ENCODE peak calls at places on chromosomes 12 and 14, in four cellular contexts. N is A549, E is K562, T is HepG2. O is an unnamed sample.

GRCh38 chr14:53295985-53296582 is 143.0 kb upstream of the DDHD1 start:
- DNase-seq in N (peak; percentile 9), T (peak; percentile 17), E (peak; percentile 48), O (no peak)

GRCh38 chr14:77026166-77026929 is 2.2 kb downstream of the IRF2BPL start:
- DNase-seq in E (no peak), N (no peak), T (no peak), O (no peak)

GRCh38 chr14:53472306-53472705 is 319.2 kb upstream of the DDHD1 start:
- DNase-seq in E (no peak), T (no peak), N (no peak), O (no peak)

GRCh38 chr12:26636710-26637328 is 196.2 kb downstream of the ITPR2 start:
- DNase-seq in E (no peak), N (peak; percentile 31), T (peak; percentile 78), O (no peak)

GRCh38 chr12:110912263-110912662 is 8.1 kb downstream of the MYL2 start:
- DNase-seq in N (no peak), E (no peak), T (no peak), O (no peak)

GRCh38 chr14:51774209-51774608 is 86.2 kb upstream of the GNG2 start:
- DNase-seq in N (no peak), T (no peak), E (no peak), O (no peak)

GRCh38 chr12:115584156-115584555 is 693.3 kb downstream of the MED13L start:
- DNase-seq in T (no peak), E (no peak), N (no peak), O (no peak)

GRCh38 chr14:101874001-101874400 is 90.4 kb upstream of the DYNC1H1 start:
- DNase-seq in E (no peak), N (no peak), T (no peak), O (no peak)

GRCh38 chr14:69543341-69544249 is 31.1 kb downstream of the CCDC177 start:
- DNase-seq in E (peak; percentile 17), N (peak; percentile 39), T (no peak), O (no peak)

GRCh38 chr14:96053600-96054381 is 14.6 kb downstream of the C14orf132 start:
- DNase-seq in T (no peak), N (no peak), E (no peak), O (no peak)

GRCh38 chr12:11497995-11498394 is 102.6 kb upstream of the PRB2 start:
- DNase-seq in N (no peak), E (no peak), T (no peak), O (no peak)

GRCh38 chr12:124302807-124303578 is 8.1 kb downstream of the RFLNA start:
- DNase-seq in T (no peak), E (no peak), N (no peak), O (no peak)

GRCh38 chr12:53985900-53986685 is 1.1 kb downstream of the HOXC10 start:
- DNase-seq in T (no peak), E (no peak), N (no peak), O (no peak)

GRCh38 chr12:32273712-32274111 is 125.6 kb upstream of the FGD4 start:
- DNase-seq in E (peak; percentile 77), T (no peak), N (no peak), O (peak; percentile 49)

GRCh38 chr14:29616922-29617321 is 310.7 kb downstream of the PRKD1 start:
- DNase-seq in N (no peak), T (no peak), E (no peak), O (no peak)

GRCh38 chr14:30584058-30584630 is 25.2 kb downstream of the G2E3 start:
- DNase-seq in T (no peak), N (no peak), E (no peak), O (no peak)

GRCh38 chr12:124347805-124348658 is 53.1 kb downstream of the RFLNA start:
- DNase-seq in E (peak; percentile 12), T (peak; percentile 27), N (no peak), O (peak; percentile 29)

GRCh38 chr14:69696633-69697557 is 70.0 kb upstream of the SRSF5 start:
- DNase-seq in E (peak; percentile 92), N (no peak), T (no peak), O (no peak)

GRCh38 chr12:40693503-40693863 is 1.2 kb downstream of the CNTN1 start:
- DNase-seq in T (no peak), N (peak; percentile 77), E (no peak), O (peak; percentile 69)

GRCh38 chr12:20852649-20853048 is 42.1 kb downstream of the SLCO1B3 start:
- DNase-seq in N (no peak), E (no peak), T (no peak), O (no peak)

GRCh38 chr12:26122681-26123481 is 2.0 kb downstream of the BHLHE41 start:
- DNase-seq in T (no peak), E (peak; percentile 34), N (peak; percentile 33), O (peak; percentile 57)

GRCh38 chr12:6508087-6508486 is 14.2 kb downstream of the NCAPD2 start:
- DNase-seq in T (no peak), N (no peak), E (no peak), O (no peak)

GRCh38 chr12:8906781-8907180 is 7.5 kb upstream of the PHC1 start:
- DNase-seq in N (no peak), T (no peak), E (no peak), O (no peak)

GRCh38 chr12:51128905-51129304 is 44.0 kb downstream of the TFCP2 start:
- DNase-seq in N (no peak), E (no peak), T (no peak), O (no peak)

GRCh38 chr12:67391034-67391433 is 121.9 kb downstream of the CAND1 start:
- DNase-seq in T (no peak), N (no peak), E (no peak), O (no peak)

GRCh38 chr12:106248177-106248848 is 493 bp upstream of the CKAP4 start:
- DNase-seq in E (no peak), N (peak; percentile 67), T (peak; percentile 19), O (peak; percentile 53)

GRCh38 chr14:58864751-58865519 is 227.2 kb downstream of the DACT1 start:
- DNase-seq in T (no peak), N (no peak), E (no peak), O (no peak)

GRCh38 chr12:57235012-57235727 is 5.7 kb downstream of the SHMT2 start:
- DNase-seq in N (no peak), E (peak; percentile 81), T (peak; percentile 63), O (peak; percentile 56)

GRCh38 chr14:95649230-95649629 is 37.0 kb upstream of the TCL1B start:
- DNase-seq in E (no peak), T (peak; percentile 67), N (no peak), O (no peak)

GRCh38 chr12:12147111-12147510 is 76.4 kb downstream of the BCL2L14 start:
- DNase-seq in N (no peak), E (no peak), T (no peak), O (no peak)

GRCh38 chr12:76890407-76891143 is 11.8 kb upstream of the CSRP2 start:
- DNase-seq in T (no peak), N (no peak), E (no peak), O (no peak)

GRCh38 chr12:48803693-48804092 is 14.6 kb upstream of the CACNB3 start:
- DNase-seq in T (no peak), N (no peak), E (no peak), O (no peak)

GRCh38 chr12:109461049-109461845 is 15.9 kb downstream of the KCTD10 start:
- DNase-seq in E (peak; percentile 90), N (no peak), T (peak; percentile 50), O (no peak)

GRCh38 chr12:111643428-111643826 is 42.3 kb downstream of the BRAP start:
- DNase-seq in T (no peak), E (no peak), N (no peak), O (no peak)

GRCh38 chr14:102958461-102958860 is 36.0 kb downstream of the AMN start:
- DNase-seq in T (no peak), N (no peak), E (no peak), O (no peak)

DNA sequence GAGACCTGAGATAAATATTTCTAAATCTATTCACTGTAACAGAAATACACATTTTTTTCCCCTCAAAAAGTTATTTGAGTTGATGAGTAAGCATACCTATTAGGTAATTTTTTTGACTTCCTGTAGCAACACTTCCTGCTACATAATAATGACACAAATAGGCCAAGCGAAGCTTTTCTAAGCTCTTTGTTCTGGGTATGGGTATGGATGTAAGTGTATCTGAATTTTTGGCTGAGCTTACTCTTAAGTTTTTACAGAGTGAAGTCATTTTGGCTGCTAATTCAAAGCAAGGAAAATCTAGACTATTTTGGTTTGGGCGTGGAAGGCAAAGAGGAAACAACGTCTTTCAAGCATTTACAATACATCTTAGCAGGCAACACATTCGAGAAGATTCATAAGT is 1206.0 kb upstream of the FLRT2 start:
- DNase-seq in E (no peak), N (no peak), T (no peak), O (no peak)
- TF ChIP-seq HMGXB4 in E (no peak), N (no peak), T (no peak), O (no peak)

DNA sequence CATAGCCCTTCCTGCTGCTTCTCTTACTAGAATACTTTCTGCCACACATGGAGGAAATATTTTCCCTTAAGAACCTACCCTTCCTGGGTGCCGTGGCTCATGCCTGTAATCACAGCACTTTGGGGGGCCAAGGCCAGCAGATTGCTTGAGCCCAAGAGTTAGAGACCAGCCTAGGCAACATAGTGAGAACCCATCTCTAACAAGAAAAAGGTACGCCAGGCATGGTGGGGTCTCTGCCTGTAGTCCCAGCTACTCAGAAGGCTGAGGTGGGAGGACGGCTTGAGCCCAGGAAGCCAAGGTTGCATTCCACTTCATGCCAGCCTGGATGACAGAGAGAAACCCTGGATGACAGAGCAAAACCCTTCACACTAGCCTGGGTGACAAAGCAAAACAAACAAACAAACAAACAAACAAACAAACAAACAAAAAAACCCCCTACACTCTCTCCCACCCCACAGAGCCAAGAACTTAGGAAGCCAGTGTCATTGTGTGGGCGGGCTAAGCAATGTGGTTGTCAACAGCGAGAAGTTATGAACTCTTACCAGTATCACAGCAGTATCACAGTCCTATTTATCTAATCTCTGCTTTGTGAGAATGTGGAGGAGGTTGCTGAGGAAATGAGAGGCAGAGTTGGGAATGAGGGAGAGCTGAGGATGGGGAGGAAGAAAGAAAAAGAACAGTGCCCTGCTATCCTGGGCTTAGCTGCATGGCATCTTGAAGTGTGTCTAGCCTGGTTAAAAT is 53.8 kb upstream of the CLEC14A start:
- DNase-seq in E (no peak), T (no peak), N (no peak), O (no peak)
- TF ChIP-seq NR3C1 in E (no peak), T (no peak), N (no peak), O (no peak)

DNA sequence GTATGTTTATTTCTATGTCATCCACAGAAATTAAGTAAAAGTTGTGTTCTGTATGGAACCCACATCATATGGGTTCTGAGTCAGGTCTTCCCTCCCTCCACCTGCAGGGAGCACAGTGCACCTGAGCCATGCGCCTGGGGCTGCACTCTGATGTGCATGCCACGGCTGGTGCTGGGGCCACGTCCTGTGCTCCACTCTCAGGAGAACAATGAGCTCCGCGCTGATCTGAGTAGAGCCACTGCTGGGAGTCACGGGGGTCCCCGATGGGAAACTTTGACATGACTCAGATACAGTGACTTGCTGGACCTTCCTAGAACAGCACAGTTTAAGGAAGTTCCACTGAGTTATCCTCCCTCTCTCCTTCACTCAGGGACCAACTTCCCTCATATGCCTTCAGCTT is 683.4 kb downstream of the TMEM121 start:
- DNase-seq in N (no peak), T (no peak), E (no peak), O (no peak)
- TF ChIP-seq HMGXB4 in N (no peak), T (no peak), E (no peak), O (no peak)

GRCh38 chr14:74973003-74973614 is 17.7 kb upstream of the PGF start:
- DNase-seq in T (no peak), N (no peak), E (no peak), O (no peak)
- TF ChIP-seq NR3C1 in T (no peak), N (no peak), E (no peak), O (no peak)

O was measured in WTC11.